ENCODE peak calls at places on chromosomes 16 and 17, in nine cellular contexts. O is GM10248; M is hippocampal formation; R is stimulated activated CD8-positive, alpha-beta memory T cell treated with anti-CD3 and anti-CD28 coated beads, Interleukin-4, amount 100 ng/mL, for 4 hours; N is HEK293T; L is heart left ventricle; Q is lower lobe of right lung; W is activated CD8-positive, alpha-beta memory T cell treated with anti-CD3 and anti-CD28 coated beads, Interleukin-2, amount 10 ng/mL, durations not matched to agents 7 days and 5 days; T is AG04450. U is an unnamed sample.

GRCh38 chr16:74936902-74937560 is 47.9 kb downstream of the WDR59 start:
- DNase-seq in O (peak; percentile 57), M (no peak), R (no peak), N (no peak), L (no peak), Q (no peak), W (peak; percentile 67), T (peak; percentile 15), U (no peak)

GRCh38 chr17:81291662-81292061 is 3.4 kb downstream of the SLC38A10 start:
- DNase-seq in O (peak; percentile 80), M (peak; percentile 17), R (peak; percentile 53), N (peak; percentile 86), L (peak; percentile 66), Q (peak; percentile 84), W (peak; percentile 74), T (no peak), U (peak; percentile 58)

GRCh38 chr17:34499576-34499975 is 79.8 kb upstream of the TMEM132E start:
- DNase-seq in O (no peak), M (no peak), R (no peak), N (peak; percentile 7), L (no peak), Q (no peak), W (peak; percentile 43), T (no peak), U (no peak)

GRCh38 chr17:30717290-30718098 is 107.0 kb downstream of the CRLF3 start:
- DNase-seq in O (no peak), M (no peak), R (no peak), N (no peak), L (no peak), Q (peak; percentile 9), W (no peak), T (no peak), U (no peak)

GRCh38 chr17:69506489-69506888 is 92.0 kb downstream of the MAP2K6 start:
- DNase-seq in O (no peak), M (no peak), R (no peak), N (peak; percentile 22), L (no peak), Q (no peak), W (no peak), T (no peak), U (no peak)

GRCh38 chr17:74922694-74923537 is at the start of gene USH1G:
- DNase-seq in O (peak; percentile 60), M (no peak), R (no peak), N (peak; percentile 77), L (no peak), Q (no peak), W (no peak), T (no peak), U (peak; percentile 9)

GRCh38 chr17:75489511-75489955 is 25.8 kb downstream of the CASKIN2 start:
- DNase-seq in O (no peak), M (no peak), R (no peak), N (no peak), L (no peak), Q (no peak), W (no peak), T (no peak), U (no peak)

GRCh38 chr16:49664221-49665215 is 191.4 kb downstream of the ZNF423 start:
- DNase-seq in O (no peak), M (no peak), R (no peak), N (no peak), L (peak; percentile 59), Q (no peak), W (no peak), T (no peak), U (no peak)

GRCh38 chr17:7712111-7712771 is 5.3 kb upstream of the DNAH2 start:
- DNase-seq in O (no peak), M (no peak), R (no peak), N (no peak), L (no peak), Q (no peak), W (no peak), T (no peak), U (no peak)

GRCh38 chr17:246226-246625 is 64.8 kb upstream of the DOC2B start:
- DNase-seq in O (no peak), M (no peak), R (no peak), N (no peak), L (no peak), Q (peak; percentile 17), W (no peak), T (no peak), U (no peak)

GRCh38 chr17:72123496-72123963 is 2.7 kb downstream of the SOX9 start:
- DNase-seq in O (no peak), M (no peak), R (no peak), N (no peak), L (no peak), Q (no peak), W (no peak), T (no peak), U (no peak)

GRCh38 chr17:61593404-61593803 is 2.4 kb upstream of the NACA2 start:
- DNase-seq in O (no peak), M (no peak), R (no peak), N (no peak), L (no peak), Q (no peak), W (no peak), T (no peak), U (no peak)

GRCh38 chr17:7466644-7467341 is 12.6 kb downstream of the ZBTB4 start:
- DNase-seq in O (no peak), M (no peak), R (no peak), N (no peak), L (peak; percentile 81), Q (peak; percentile 60), W (no peak), T (no peak), U (no peak)

GRCh38 chr16:17368951-17369350 is 101.8 kb downstream of the XYLT1 start:
- DNase-seq in O (no peak), M (no peak), R (no peak), N (no peak), L (no peak), Q (no peak), W (peak; percentile 63), T (no peak), U (peak; percentile 43)

GRCh38 chr16:88743693-88744519 is 37.6 kb downstream of the CTU2 start:
- DNase-seq in O (peak; percentile 82), M (peak; percentile 18), R (peak; percentile 43), N (peak; percentile 90), L (peak; percentile 82), Q (peak; percentile 90), W (peak; percentile 72), T (no peak), U (peak; percentile 72)

GRCh38 chr17:66304304-66305174 is 2.1 kb downstream of the PRKCA start:
- DNase-seq in O (no peak), M (peak; percentile 15), R (no peak), N (peak; percentile 11), L (no peak), Q (no peak), W (peak; percentile 49), T (no peak), U (peak; percentile 11)

GRCh38 chr16:67552476-67552875 is 9.8 kb upstream of the CTCF start:
- DNase-seq in O (no peak), M (no peak), R (no peak), N (no peak), L (no peak), Q (peak; percentile 36), W (no peak), T (no peak), U (no peak)

GRCh38 chr17:21452377-21453143 is 76.4 kb downstream of the KCNJ12 start:
- DNase-seq in O (no peak), M (peak; percentile 65), R (no peak), N (peak; percentile 40), L (peak; percentile 58), Q (peak; percentile 73), W (no peak), T (peak; percentile 41), U (peak; percentile 9)

GRCh38 chr16:49696414-49697101 is 159.4 kb downstream of the ZNF423 start:
- DNase-seq in O (no peak), M (no peak), R (no peak), N (no peak), L (no peak), Q (no peak), W (no peak), T (no peak), U (no peak)

GRCh38 chr16:57755061-57755684 is 19.6 kb downstream of the KATNB1 start:
- DNase-seq in O (no peak), M (no peak), R (no peak), N (no peak), L (no peak), Q (peak; percentile 44), W (no peak), T (no peak), U (no peak)